ENCODE peak calls at places on chromosomes 5 and 9, in four cellular contexts. One of them, this sample, is unnamed.

GRCh38 chr5:169695025-169695625 is 58.0 kb downstream of the DOCK2 start:
- DNase-seq in left ventricle myocardium inferior: no peak
- DNase-seq in pancreas: no peak
- DNase-seq in MCF 10A: no peak
- DNase-seq in this sample: no peak

GRCh38 chr9:35842020-35842745 is 13.2 kb downstream of the TMEM8B start:
- DNase-seq in left ventricle myocardium inferior: no peak
- DNase-seq in pancreas: no peak
- DNase-seq in MCF 10A: peak; percentile 41
- DNase-seq in this sample: no peak

GRCh38 chr5:141882594-141883183 is 4.5 kb upstream of the PCDH1 start:
- DNase-seq in MCF 10A: no peak
- DNase-seq in pancreas: no peak
- DNase-seq in left ventricle myocardium inferior: no peak
- DNase-seq in this sample: no peak

GRCh38 chr5:180799194-180799593 is 3.4 kb downstream of the MGAT1 start:
- DNase-seq in left ventricle myocardium inferior: no peak
- DNase-seq in MCF 10A: peak; percentile 49
- DNase-seq in pancreas: peak; percentile 76
- DNase-seq in this sample: no peak

GRCh38 chr5:4233671-4234070 is 638.0 kb downstream of the IRX1 start:
- DNase-seq in pancreas: no peak
- DNase-seq in MCF 10A: no peak
- DNase-seq in left ventricle myocardium inferior: no peak
- DNase-seq in this sample: no peak

GRCh38 chr5:121833631-121834420 is 17.9 kb upstream of the FTMT start:
- DNase-seq in pancreas: no peak
- DNase-seq in MCF 10A: no peak
- DNase-seq in left ventricle myocardium inferior: no peak
- DNase-seq in this sample: no peak

GRCh38 chr5:1648806-1649205 is 125.0 kb upstream of the LPCAT1 start:
- DNase-seq in left ventricle myocardium inferior: no peak
- DNase-seq in pancreas: no peak
- DNase-seq in MCF 10A: no peak
- DNase-seq in this sample: no peak

GRCh38 chr9:136609838-136610311 is 52.8 kb upstream of the EGFL7 start:
- DNase-seq in pancreas: no peak
- DNase-seq in left ventricle myocardium inferior: no peak
- DNase-seq in MCF 10A: no peak
- DNase-seq in this sample: no peak

GRCh38 chr5:9661316-9662015 is 31.3 kb upstream of the TAS2R1 start:
- DNase-seq in MCF 10A: no peak
- DNase-seq in left ventricle myocardium inferior: no peak
- DNase-seq in pancreas: no peak
- DNase-seq in this sample: no peak

GRCh38 chr5:122805481-122805880 is 30.6 kb downstream of the SNX2 start:
- DNase-seq in pancreas: no peak
- DNase-seq in MCF 10A: peak; percentile 78
- DNase-seq in left ventricle myocardium inferior: no peak
- DNase-seq in this sample: no peak

GRCh38 chr5:116453920-116454319 is 120.7 kb downstream of the SEMA6A start:
- DNase-seq in left ventricle myocardium inferior: no peak
- DNase-seq in pancreas: no peak
- DNase-seq in MCF 10A: no peak
- DNase-seq in this sample: no peak

GRCh38 chr9:78296208-78296892 is 575 bp upstream of the PSAT1 start:
- DNase-seq in pancreas: peak; percentile 77
- DNase-seq in left ventricle myocardium inferior: peak; percentile 37
- DNase-seq in MCF 10A: peak; percentile 78
- DNase-seq in this sample: peak; percentile 20

GRCh38 chr5:138692370-138692769 is 60.9 kb upstream of the CTNNA1 start:
- DNase-seq in pancreas: no peak
- DNase-seq in MCF 10A: peak; percentile 34
- DNase-seq in left ventricle myocardium inferior: no peak
- DNase-seq in this sample: no peak

GRCh38 chr9:15135167-15135792 is 171.7 kb downstream of the TTC39B start:
- DNase-seq in pancreas: peak; percentile 31
- DNase-seq in MCF 10A: peak; percentile 82
- DNase-seq in left ventricle myocardium inferior: no peak
- DNase-seq in this sample: no peak

GRCh38 chr9:37775216-37775919 is 9.5 kb downstream of the EXOSC3 start:
- DNase-seq in MCF 10A: no peak
- DNase-seq in pancreas: no peak
- DNase-seq in left ventricle myocardium inferior: no peak
- DNase-seq in this sample: no peak

DNA sequence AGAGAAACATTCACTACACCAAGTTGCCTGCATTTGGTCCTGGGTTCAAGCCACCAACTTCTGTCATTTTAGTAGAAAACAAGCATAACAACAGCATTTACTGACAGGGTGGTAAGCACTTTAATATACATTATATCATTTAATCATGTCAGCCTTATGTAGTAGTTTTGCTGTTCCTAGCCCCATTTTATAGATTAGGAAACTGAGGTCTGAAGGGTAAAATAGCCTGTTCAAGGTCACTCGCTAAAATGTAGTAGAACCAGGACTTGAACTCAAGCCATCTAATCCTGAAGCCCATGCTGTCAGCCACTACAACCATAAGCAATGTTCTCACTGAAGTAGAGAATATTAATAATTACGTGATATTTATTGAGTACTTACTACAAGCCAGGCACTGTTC is 59.7 kb upstream of the TRIM32 start:
- DNase-seq in left ventricle myocardium inferior: no peak
- DNase-seq in MCF 10A: no peak
- DNase-seq in pancreas: no peak
- DNase-seq in this sample: no peak
- TF ChIP-seq CTCF in left ventricle myocardium inferior: no peak
- TF ChIP-seq CTCF in MCF 10A: no peak
- TF ChIP-seq CTCF in pancreas: no peak
- TF ChIP-seq CTCF in this sample: no peak

DNA sequence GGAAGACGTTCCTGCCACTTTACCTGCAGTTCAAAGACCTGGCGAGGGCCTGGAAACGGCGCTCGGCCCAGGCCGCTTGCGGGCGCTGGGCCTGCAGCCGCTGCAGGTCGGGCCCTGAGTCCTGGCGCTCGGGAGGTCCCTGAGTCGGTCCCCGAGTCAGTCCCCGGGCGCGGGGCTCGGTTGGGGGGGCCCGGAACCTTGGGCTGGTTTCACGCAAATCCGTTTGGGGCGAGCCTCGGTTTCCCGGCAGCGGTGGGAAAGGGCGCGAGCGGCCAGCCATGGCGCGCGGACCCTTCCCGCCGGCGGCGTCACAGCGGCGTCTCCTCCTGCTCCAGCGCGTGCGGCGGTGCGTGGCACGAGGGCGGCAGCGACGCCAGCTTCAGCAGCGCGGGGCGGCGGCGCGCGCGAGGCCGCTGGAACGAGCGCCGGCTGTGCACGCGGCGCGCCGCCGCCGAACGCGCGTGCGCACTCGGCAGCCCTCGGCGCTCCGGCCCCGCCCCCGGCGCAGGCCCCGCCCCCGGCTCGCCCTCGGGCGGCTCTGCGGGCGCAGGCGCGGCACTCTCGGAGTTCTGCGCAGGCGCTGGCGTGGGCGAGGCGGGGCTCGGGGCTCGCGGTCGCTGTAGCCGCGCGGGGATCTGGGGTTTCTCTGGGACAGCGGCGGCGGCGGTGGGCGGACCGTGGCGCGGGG is 29.8 kb downstream of the EXOC3 start:
- DNase-seq in left ventricle myocardium inferior: peak; percentile 90
- DNase-seq in MCF 10A: peak; percentile 70
- DNase-seq in pancreas: peak; percentile 83
- DNase-seq in this sample: peak; percentile 97
- TF ChIP-seq CTCF in left ventricle myocardium inferior: no peak
- TF ChIP-seq CTCF in MCF 10A: no peak
- TF ChIP-seq CTCF in pancreas: no peak
- TF ChIP-seq CTCF in this sample: no peak

DNA sequence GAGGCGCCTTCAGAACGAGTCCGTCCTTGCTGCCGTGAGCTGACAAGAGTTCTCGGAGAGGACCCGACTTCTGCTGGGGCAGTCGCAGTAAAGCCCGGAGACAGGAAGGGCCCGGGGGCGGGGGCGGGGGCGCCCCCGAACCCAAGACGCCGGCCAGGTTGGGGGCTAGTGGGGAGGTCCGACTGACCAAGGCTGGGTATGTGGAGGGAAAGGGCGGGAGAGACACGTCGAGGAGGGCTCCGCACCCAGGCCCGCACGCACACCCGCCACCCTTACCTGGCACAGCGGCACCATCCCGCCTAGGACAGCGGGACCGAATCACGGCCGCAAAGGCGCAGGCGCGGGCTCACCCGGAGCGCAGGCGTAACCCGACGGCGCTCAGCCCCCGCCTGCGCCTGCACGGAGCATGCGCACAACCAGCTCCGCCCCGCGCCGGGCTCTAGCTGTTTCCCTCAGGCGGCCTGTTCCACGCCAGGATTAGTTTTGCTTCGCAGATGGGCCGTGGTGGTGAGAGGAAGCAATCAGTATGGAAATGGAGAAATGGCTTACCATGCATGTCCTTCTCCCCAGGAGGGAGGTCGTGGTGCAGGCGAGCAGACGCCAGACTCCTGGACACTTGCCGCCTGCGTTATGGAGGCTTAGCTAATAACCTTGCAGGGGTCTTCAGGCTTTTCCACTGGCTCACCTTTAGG is at the start of gene MOCS2:
- DNase-seq in pancreas: peak; percentile 91
- DNase-seq in MCF 10A: peak; percentile 89
- DNase-seq in left ventricle myocardium inferior: peak; percentile 93
- DNase-seq in this sample: peak; percentile 89
- TF ChIP-seq CTCF in pancreas: no peak
- TF ChIP-seq CTCF in MCF 10A: no peak
- TF ChIP-seq CTCF in left ventricle myocardium inferior: no peak
- TF ChIP-seq CTCF in this sample: no peak

DNA sequence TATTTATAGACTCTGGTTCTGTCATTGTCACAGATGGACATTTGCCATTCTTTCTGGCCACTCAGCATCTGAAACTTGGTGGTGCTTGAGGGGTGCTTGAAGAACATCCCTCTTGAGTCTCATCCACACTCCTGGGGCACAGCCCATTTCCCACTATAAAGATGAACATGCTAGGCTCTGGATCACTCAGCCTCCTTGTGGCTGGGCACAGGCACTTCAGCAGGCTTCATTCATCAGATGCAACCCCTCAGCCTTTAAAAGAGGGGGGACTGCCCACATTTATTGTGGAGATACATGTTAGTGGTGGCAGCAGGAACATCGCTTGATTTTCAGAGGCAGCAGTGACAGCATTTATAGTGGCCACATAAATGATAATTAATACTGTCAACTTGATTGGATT is 124.7 kb upstream of the NIPBL start:
- DNase-seq in pancreas: no peak
- DNase-seq in left ventricle myocardium inferior: no peak
- DNase-seq in MCF 10A: no peak
- DNase-seq in this sample: no peak
- TF ChIP-seq CTCF in pancreas: no peak
- TF ChIP-seq CTCF in left ventricle myocardium inferior: no peak
- TF ChIP-seq CTCF in MCF 10A: no peak
- TF ChIP-seq CTCF in this sample: no peak

This sample was measured in activated B cell treated with CpG ODN at 0.5 μM for 24 hours.